ENCODE peak calls at places on chromosomes 13 and 19, in seven cellular contexts. N is CD8-positive, alpha-beta T cell; D is mucosa of descending colon; M is effector memory CD4-positive, alpha-beta T cell; A is ascending aorta; F is cardiac muscle cell; T is pancreas. S is an unnamed sample.

GRCh38 chr13:94309997-94310842 is 169.3 kb downstream of the DCT start:
- DNase-seq in N (no peak), D (no peak), M (no peak), A (no peak), F (peak; percentile 89), T (no peak), S (no peak)

GRCh38 chr19:22257381-22257780 is 28.9 kb upstream of the ZNF729 start:
- DNase-seq in N (no peak), D (no peak), M (no peak), A (no peak), F (no peak), T (no peak), S (no peak)

GRCh38 chr13:46492946-46493345 is 60.0 kb upstream of the LRCH1 start:
- DNase-seq in N (peak; percentile 8), D (peak; percentile 49), M (no peak), A (no peak), F (peak; percentile 71), T (no peak), S (peak; percentile 8)

GRCh38 chr19:45406957-45407375 is 522 bp downstream of the POLR1G start:
- DNase-seq in N (no peak), D (no peak), M (no peak), A (no peak), F (no peak), T (no peak), S (no peak)

GRCh38 chr19:15991602-15992001 is 42.8 kb downstream of the OR10H4 start:
- DNase-seq in N (no peak), D (no peak), M (no peak), A (no peak), F (no peak), T (no peak), S (no peak)

GRCh38 chr13:66264976-66265375 is 965.2 kb downstream of the PCDH9 start:
- DNase-seq in N (no peak), D (no peak), M (no peak), A (no peak), F (no peak), T (no peak), S (no peak)

GRCh38 chr19:24033962-24034342 is 53.0 kb upstream of the ZNF254 start:
- DNase-seq in N (peak; percentile 16), D (peak; percentile 69), M (peak; percentile 6), A (no peak), F (peak; percentile 68), T (peak; percentile 45), S (no peak)

GRCh38 chr13:37747071-37747612 is 122.4 kb downstream of the TRPC4 start:
- DNase-seq in N (no peak), D (no peak), M (no peak), A (no peak), F (peak; percentile 85), T (no peak), S (no peak)

GRCh38 chr19:17346109-17346671 is 8.8 kb downstream of the GTPBP3 start:
- DNase-seq in N (peak; percentile 82), D (peak; percentile 88), M (peak; percentile 67), A (no peak), F (peak; percentile 68), T (peak; percentile 86), S (peak; percentile 65)

GRCh38 chr19:29271341-29271740 is 58.4 kb upstream of the UQCRFS1 start:
- DNase-seq in N (no peak), D (no peak), M (no peak), A (no peak), F (no peak), T (no peak), S (no peak)

GRCh38 chr13:110676057-110676510 is 29.8 kb downstream of the CARS2 start:
- DNase-seq in N (no peak), D (peak; percentile 38), M (no peak), A (no peak), F (no peak), T (no peak), S (no peak)

GRCh38 chr13:50033696-50034095 is 18.5 kb downstream of the KCNRG start:
- DNase-seq in N (no peak), D (no peak), M (no peak), A (no peak), F (peak; percentile 52), T (no peak), S (no peak)

GRCh38 chr19:52935434-52935833 is 12.2 kb upstream of the ZNF888 start:
- DNase-seq in N (no peak), D (peak; percentile 43), M (no peak), A (no peak), F (peak; percentile 54), T (no peak), S (no peak)

GRCh38 chr13:111919286-111919685 is 147.7 kb upstream of the SOX1 start:
- DNase-seq in N (no peak), D (no peak), M (no peak), A (no peak), F (no peak), T (no peak), S (no peak)

GRCh38 chr13:23560571-23561089 is 9.6 kb upstream of the TNFRSF19 start:
- DNase-seq in N (no peak), D (no peak), M (no peak), A (no peak), F (no peak), T (no peak), S (no peak)

GRCh38 chr13:23557043-23557442 is 13.2 kb upstream of the TNFRSF19 start:
- DNase-seq in N (no peak), D (no peak), M (no peak), A (no peak), F (no peak), T (no peak), S (no peak)

GRCh38 chr13:23561261-23561660 is 9.0 kb upstream of the TNFRSF19 start:
- DNase-seq in N (no peak), D (no peak), M (no peak), A (no peak), F (no peak), T (no peak), S (no peak)

GRCh38 chr13:23557733-23558132 is 12.5 kb upstream of the TNFRSF19 start:
- DNase-seq in N (no peak), D (no peak), M (no peak), A (no peak), F (no peak), T (no peak), S (no peak)

GRCh38 chr13:23558675-23559536 is 11.3 kb upstream of the TNFRSF19 start:
- DNase-seq in N (no peak), D (no peak), M (no peak), A (no peak), F (peak; percentile 98), T (no peak), S (no peak)
- H3K4me1 ChIP-seq in N (no peaks in the 10 kb centered on the region), D (no peaks in the 10 kb centered on the region), M (no peaks in the 10 kb centered on the region), A (peaks cover 3% of the 10 kb centered on the region), F (peaks cover 46% of the 10 kb centered on the region), T (no peaks in the 10 kb centered on the region), S (no peaks in the 10 kb centered on the region)

GRCh38 chr13:44364019-44364418 is 9.6 kb upstream of the SERP2 start:
- DNase-seq in N (no peak), D (no peak), M (no peak), A (no peak), F (no peak), T (no peak), S (no peak)
- H3K4me1 ChIP-seq in N (no peaks in the 10 kb centered on the region), D (peaks cover 38% of the 10 kb centered on the region), M (no peaks in the 10 kb centered on the region), A (peaks cover 8% of the 10 kb centered on the region), F (peaks cover 29% of the 10 kb centered on the region), T (no peaks in the 10 kb centered on the region), S (no peaks in the 10 kb centered on the region)

DNA sequence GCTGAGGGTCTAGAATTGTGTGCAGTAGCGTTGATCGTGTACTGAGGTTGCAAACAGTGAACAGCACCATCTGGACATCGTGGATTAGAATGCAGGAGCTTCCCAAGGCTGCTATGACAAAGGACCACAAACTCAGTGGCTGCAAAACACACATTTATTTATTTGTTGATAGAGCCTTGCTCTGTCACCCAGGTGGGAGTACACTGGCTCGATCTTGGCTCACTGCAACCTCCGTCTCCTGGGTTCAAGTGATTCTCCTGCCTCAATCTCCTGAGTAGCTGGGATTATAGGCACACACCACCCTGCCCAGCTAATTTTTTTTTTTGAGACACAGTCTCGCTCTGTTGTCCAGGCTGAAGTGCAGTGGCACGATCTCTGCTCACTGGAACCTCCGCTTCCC is 2.3 kb upstream of the UHRF1 start:
- DNase-seq in N (no peak), D (no peak), M (no peak), A (no peak), F (no peak), T (no peak), S (no peak)
- H3K4me1 ChIP-seq in N (peaks cover 32% of the 10 kb centered on the region), D (peaks cover 17% of the 10 kb centered on the region), M (peaks cover 15% of the 10 kb centered on the region), A (peaks cover 22% of the 10 kb centered on the region), F (peaks cover 3% of the 10 kb centered on the region), T (peaks cover 9% of the 10 kb centered on the region), S (peaks cover 33% of the 10 kb centered on the region)

DNA sequence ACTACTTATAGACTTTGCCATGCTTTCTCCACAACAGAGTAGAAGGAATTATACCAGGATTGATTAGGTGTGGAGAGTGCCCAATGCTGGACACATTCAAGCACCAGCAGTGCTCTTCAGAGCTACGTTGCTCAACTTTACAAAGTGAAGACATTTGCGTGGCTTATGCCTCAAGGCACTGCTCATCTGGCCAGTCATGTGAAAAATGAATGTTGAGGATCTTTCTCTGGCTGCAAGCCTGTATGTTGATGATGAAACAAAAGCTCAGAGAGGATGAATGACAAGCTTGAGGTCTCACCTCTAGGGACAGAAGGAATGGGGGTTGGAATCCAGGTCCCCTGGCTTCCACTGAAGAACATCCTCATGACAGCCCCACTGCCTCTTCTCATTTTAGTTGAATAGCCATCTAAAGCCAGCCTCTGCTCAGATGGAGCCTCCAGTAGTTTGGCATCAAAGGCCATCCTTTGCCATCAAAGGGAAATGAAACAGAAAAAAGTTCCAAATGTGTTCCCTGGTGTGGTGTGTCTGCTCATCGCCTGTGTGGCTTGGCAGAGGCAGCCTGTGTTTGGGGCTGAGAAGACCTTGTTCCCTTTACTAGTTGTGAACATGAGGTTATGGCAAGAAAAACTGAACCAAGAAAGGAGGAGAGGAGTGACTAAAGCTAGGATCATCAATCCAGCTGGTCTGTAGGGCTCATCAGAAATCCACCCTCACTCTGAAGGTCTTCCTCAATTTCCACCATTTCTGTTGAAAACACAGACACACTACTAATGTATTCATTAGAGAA is 114.0 kb upstream of the KL start:
- DNase-seq in N (no peak), D (no peak), M (no peak), A (no peak), F (no peak), T (no peak), S (no peak)
- H3K4me1 ChIP-seq in N (no peaks in the 10 kb centered on the region), D (no peaks in the 10 kb centered on the region), M (no peaks in the 10 kb centered on the region), A (peaks cover 13% of the 10 kb centered on the region), F (no peaks in the 10 kb centered on the region), T (no peaks in the 10 kb centered on the region), S (no peaks in the 10 kb centered on the region)

DNA sequence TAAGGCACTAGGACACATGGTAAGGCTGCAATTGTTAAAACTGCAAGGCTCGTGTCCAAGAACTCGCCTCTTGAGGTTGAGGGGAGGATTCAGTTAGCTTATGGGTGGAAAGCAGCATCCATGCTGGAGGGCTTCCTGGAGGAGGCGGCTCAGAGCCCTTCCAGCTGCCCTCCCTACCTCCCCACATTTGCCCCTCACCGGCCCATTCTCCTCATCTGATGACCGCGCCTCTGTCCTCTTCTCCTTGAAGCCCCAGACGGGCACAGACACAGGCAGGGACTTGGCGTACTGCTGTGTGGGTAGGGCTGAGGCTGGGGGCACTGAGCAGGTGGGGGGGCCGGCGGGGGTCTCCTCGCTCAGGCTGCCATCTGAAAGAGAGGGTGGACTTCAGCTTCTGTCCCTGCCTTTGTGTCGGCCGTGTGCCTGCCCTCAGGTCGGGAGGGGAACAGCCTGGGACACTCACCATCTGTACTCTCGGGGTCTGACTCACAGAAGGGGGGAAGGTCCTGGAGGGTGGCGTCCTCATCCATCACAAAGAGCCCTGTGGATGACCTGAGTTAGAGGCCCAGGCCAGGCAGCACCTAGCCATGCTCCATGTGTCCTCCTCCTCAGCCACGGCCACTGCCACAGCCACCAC is 4.1 kb upstream of the PNKP start:
- DNase-seq in N (no peak), D (no peak), M (no peak), A (no peak), F (no peak), T (peak; percentile 61), S (peak; percentile 45)
- H3K4me1 ChIP-seq in N (peaks cover 34% of the 10 kb centered on the region), D (peaks cover 35% of the 10 kb centered on the region), M (peaks cover 24% of the 10 kb centered on the region), A (peaks cover 30% of the 10 kb centered on the region), F (peaks cover 2% of the 10 kb centered on the region), T (peaks cover 16% of the 10 kb centered on the region), S (peaks cover 41% of the 10 kb centered on the region)